ENCODE peak calls at places on chromosomes 6 and 20, in nine cellular contexts. One of them, this sample, is unnamed.

GRCh38 chr6:25369043-25369442 is 89.9 kb downstream of the CARMIL1 start:
- DNase-seq in HCT116: no peak
- DNase-seq in uterus: no peak
- DNase-seq in right atrium auricular region: no peak
- DNase-seq in DND-41: no peak
- DNase-seq in iPS DF 6.9: no peak
- DNase-seq in IMR-90: no peak
- DNase-seq in BE2C: peak
- DNase-seq in left ventricle myocardium inferior: peak
- DNase-seq in this sample: no peak

GRCh38 chr6:68333444-68333843 is 301.6 kb upstream of the ADGRB3 start:
- DNase-seq in left ventricle myocardium inferior: no peak
- DNase-seq in HCT116: no peak
- DNase-seq in right atrium auricular region: no peak
- DNase-seq in DND-41: no peak
- DNase-seq in BE2C: peak
- DNase-seq in iPS DF 6.9: no peak
- DNase-seq in IMR-90: no peak
- DNase-seq in uterus: no peak
- DNase-seq in this sample: no peak

GRCh38 chr6:133966654-133967300 is 13.8 kb downstream of the TBPL1 start:
- DNase-seq in DND-41: no peak
- DNase-seq in HCT116: no peak
- DNase-seq in IMR-90: no peak
- DNase-seq in left ventricle myocardium inferior: no peak
- DNase-seq in iPS DF 6.9: no peak
- DNase-seq in uterus: no peak
- DNase-seq in right atrium auricular region: no peak
- DNase-seq in BE2C: no peak
- DNase-seq in this sample: no peak

GRCh38 chr6:162964703-162965140 is 236.9 kb downstream of the PACRG start:
- DNase-seq in HCT116: peak
- DNase-seq in right atrium auricular region: no peak
- DNase-seq in uterus: no peak
- DNase-seq in BE2C: no peak
- DNase-seq in iPS DF 6.9: no peak
- DNase-seq in IMR-90: peak
- DNase-seq in left ventricle myocardium inferior: peak
- DNase-seq in DND-41: no peak
- DNase-seq in this sample: no peak

GRCh38 chr20:47708140-47708807 is 77.0 kb downstream of the SULF2 start:
- DNase-seq in DND-41: no peak
- DNase-seq in left ventricle myocardium inferior: no peak
- DNase-seq in HCT116: no peak
- DNase-seq in BE2C: no peak
- DNase-seq in iPS DF 6.9: no peak
- DNase-seq in right atrium auricular region: no peak
- DNase-seq in uterus: no peak
- DNase-seq in IMR-90: no peak
- DNase-seq in this sample: no peak

GRCh38 chr6:43468748-43469681 is 8.4 kb upstream of the TJAP1 start:
- DNase-seq in HCT116: no peak
- DNase-seq in uterus: no peak
- DNase-seq in DND-41: no peak
- DNase-seq in left ventricle myocardium inferior: peak
- DNase-seq in iPS DF 6.9: no peak
- DNase-seq in IMR-90: no peak
- DNase-seq in BE2C: no peak
- DNase-seq in right atrium auricular region: no peak
- DNase-seq in this sample: no peak

GRCh38 chr20:25761596-25761995 is 64.9 kb upstream of the ZNF337 start:
- DNase-seq in right atrium auricular region: no peak
- DNase-seq in uterus: no peak
- DNase-seq in IMR-90: no peak
- DNase-seq in DND-41: no peak
- DNase-seq in BE2C: no peak
- DNase-seq in left ventricle myocardium inferior: no peak
- DNase-seq in iPS DF 6.9: no peak
- DNase-seq in HCT116: no peak
- DNase-seq in this sample: no peak

GRCh38 chr6:89323461-89324098 is 8.5 kb upstream of the GABRR2 start:
- DNase-seq in left ventricle myocardium inferior: no peak
- DNase-seq in DND-41: no peak
- DNase-seq in HCT116: no peak
- DNase-seq in uterus: no peak
- DNase-seq in BE2C: no peak
- DNase-seq in right atrium auricular region: no peak
- DNase-seq in iPS DF 6.9: no peak
- DNase-seq in IMR-90: peak
- DNase-seq in this sample: no peak

GRCh38 chr20:10927936-10928860 is 254.4 kb upstream of the JAG1 start:
- DNase-seq in BE2C: no peak
- DNase-seq in uterus: no peak
- DNase-seq in IMR-90: no peak
- DNase-seq in right atrium auricular region: no peak
- DNase-seq in left ventricle myocardium inferior: no peak
- DNase-seq in HCT116: no peak
- DNase-seq in DND-41: no peak
- DNase-seq in iPS DF 6.9: no peak
- DNase-seq in this sample: no peak

GRCh38 chr6:127475135-127475822 is 16.1 kb upstream of the KIAA0408 start:
- DNase-seq in BE2C: no peak
- DNase-seq in HCT116: no peak
- DNase-seq in DND-41: no peak
- DNase-seq in IMR-90: no peak
- DNase-seq in right atrium auricular region: no peak
- DNase-seq in left ventricle myocardium inferior: peak
- DNase-seq in uterus: no peak
- DNase-seq in iPS DF 6.9: no peak
- DNase-seq in this sample: no peak

GRCh38 chr6:128520436-128521301 is at the start of gene PTPRK:
- DNase-seq in IMR-90: peak
- DNase-seq in HCT116: peak
- DNase-seq in left ventricle myocardium inferior: peak
- DNase-seq in iPS DF 6.9: peak
- DNase-seq in BE2C: peak
- DNase-seq in uterus: peak
- DNase-seq in DND-41: no peak
- DNase-seq in right atrium auricular region: peak
- DNase-seq in this sample: peak

GRCh38 chr6:128518531-128519131 is 1.8 kb downstream of the PTPRK start:
- DNase-seq in left ventricle myocardium inferior: no peak
- DNase-seq in BE2C: no peak
- DNase-seq in iPS DF 6.9: no peak
- DNase-seq in IMR-90: no peak
- DNase-seq in HCT116: no peak
- DNase-seq in DND-41: no peak
- DNase-seq in uterus: no peak
- DNase-seq in right atrium auricular region: no peak
- DNase-seq in this sample: no peak

GRCh38 chr6:128521302-128521632 is 868 bp upstream of the PTPRK start:
- DNase-seq in uterus: no peak
- DNase-seq in BE2C: no peak
- DNase-seq in DND-41: no peak
- DNase-seq in right atrium auricular region: no peak
- DNase-seq in left ventricle myocardium inferior: no peak
- DNase-seq in iPS DF 6.9: no peak
- DNase-seq in IMR-90: no peak
- DNase-seq in HCT116: no peak
- DNase-seq in this sample: no peak

GRCh38 chr6:128519132-128519930 is 1.1 kb downstream of the PTPRK start:
- DNase-seq in left ventricle myocardium inferior: peak
- DNase-seq in right atrium auricular region: peak
- DNase-seq in uterus: peak
- DNase-seq in iPS DF 6.9: no peak
- DNase-seq in IMR-90: peak
- DNase-seq in HCT116: no peak
- DNase-seq in DND-41: no peak
- DNase-seq in BE2C: peak
- DNase-seq in this sample: peak

DNA sequence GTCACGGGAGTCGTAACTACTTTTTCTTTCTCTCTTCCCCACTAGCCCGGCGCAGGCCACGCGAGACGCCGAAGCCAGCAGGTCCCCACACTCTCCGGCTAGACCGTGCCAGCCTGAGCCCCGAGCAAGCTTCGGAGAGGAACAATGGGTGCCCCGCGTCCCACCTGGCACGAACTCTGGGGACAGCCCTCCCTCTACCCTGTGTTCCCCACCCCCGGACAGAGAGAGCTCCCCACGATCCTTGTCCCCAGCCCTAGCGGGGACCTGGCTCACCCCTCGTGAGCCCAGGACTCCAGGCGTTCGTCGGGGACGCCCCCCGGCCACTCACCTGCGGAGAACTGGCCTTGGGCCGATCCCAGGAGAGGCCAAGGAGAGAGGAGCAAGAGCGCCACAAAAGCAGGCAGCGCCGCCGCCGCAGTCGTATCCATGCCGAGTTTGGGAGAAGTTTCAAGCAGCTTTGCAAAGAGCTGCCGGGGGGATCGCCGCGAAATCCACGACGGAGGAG is 416 bp downstream of the PTPRK start:
- DNase-seq in BE2C: no peak
- DNase-seq in uterus: no peak
- DNase-seq in HCT116: no peak
- DNase-seq in left ventricle myocardium inferior: peak
- DNase-seq in DND-41: no peak
- DNase-seq in iPS DF 6.9: no peak
- DNase-seq in IMR-90: no peak
- DNase-seq in right atrium auricular region: peak
- DNase-seq in this sample: no peak
- H3K4me3 ChIP-seq in BE2C: peak
- H3K4me3 ChIP-seq in uterus: peak
- H3K4me3 ChIP-seq in HCT116: peak
- H3K4me3 ChIP-seq in left ventricle myocardium inferior: peak
- H3K4me3 ChIP-seq in DND-41: no peak
- H3K4me3 ChIP-seq in iPS DF 6.9: peak
- H3K4me3 ChIP-seq in IMR-90: peak
- H3K4me3 ChIP-seq in right atrium auricular region: peak
- H3K4me3 ChIP-seq in this sample: peak

GRCh38 chr20:1333462-1334369 is 4.8 kb upstream of the SDCBP2 start:
- DNase-seq in left ventricle myocardium inferior: no peak
- DNase-seq in BE2C: no peak
- DNase-seq in iPS DF 6.9: no peak
- DNase-seq in right atrium auricular region: peak
- DNase-seq in DND-41: peak
- DNase-seq in uterus: no peak
- DNase-seq in IMR-90: no peak
- DNase-seq in HCT116: no peak
- DNase-seq in this sample: no peak
- H3K4me3 ChIP-seq in left ventricle myocardium inferior: no peak
- H3K4me3 ChIP-seq in BE2C: no peak
- H3K4me3 ChIP-seq in iPS DF 6.9: no peak
- H3K4me3 ChIP-seq in right atrium auricular region: no peak
- H3K4me3 ChIP-seq in DND-41: no peak
- H3K4me3 ChIP-seq in uterus: no peak
- H3K4me3 ChIP-seq in IMR-90: no peak
- H3K4me3 ChIP-seq in HCT116: no peak
- H3K4me3 ChIP-seq in this sample: no peak

GRCh38 chr6:11648436-11648775 is 110.9 kb downstream of the TMEM170B start:
- DNase-seq in BE2C: no peak
- DNase-seq in HCT116: no peak
- DNase-seq in uterus: no peak
- DNase-seq in DND-41: no peak
- DNase-seq in IMR-90: no peak
- DNase-seq in right atrium auricular region: no peak
- DNase-seq in left ventricle myocardium inferior: no peak
- DNase-seq in iPS DF 6.9: no peak
- DNase-seq in this sample: no peak

GRCh38 chr6:11653028-11653583 is 115.6 kb downstream of the TMEM170B start:
- DNase-seq in right atrium auricular region: no peak
- DNase-seq in uterus: peak
- DNase-seq in HCT116: no peak
- DNase-seq in iPS DF 6.9: no peak
- DNase-seq in DND-41: no peak
- DNase-seq in left ventricle myocardium inferior: no peak
- DNase-seq in BE2C: peak
- DNase-seq in IMR-90: peak
- DNase-seq in this sample: no peak

GRCh38 chr6:11650711-11651110 is 113.2 kb downstream of the TMEM170B start:
- DNase-seq in iPS DF 6.9: no peak
- DNase-seq in BE2C: no peak
- DNase-seq in IMR-90: no peak
- DNase-seq in right atrium auricular region: no peak
- DNase-seq in uterus: no peak
- DNase-seq in DND-41: no peak
- DNase-seq in left ventricle myocardium inferior: no peak
- DNase-seq in HCT116: no peak
- DNase-seq in this sample: no peak

GRCh38 chr6:11648889-11649288 is 111.3 kb downstream of the TMEM170B start:
- DNase-seq in HCT116: no peak
- DNase-seq in IMR-90: no peak
- DNase-seq in BE2C: no peak
- DNase-seq in iPS DF 6.9: no peak
- DNase-seq in DND-41: no peak
- DNase-seq in uterus: no peak
- DNase-seq in left ventricle myocardium inferior: no peak
- DNase-seq in right atrium auricular region: no peak
- DNase-seq in this sample: no peak

DNA sequence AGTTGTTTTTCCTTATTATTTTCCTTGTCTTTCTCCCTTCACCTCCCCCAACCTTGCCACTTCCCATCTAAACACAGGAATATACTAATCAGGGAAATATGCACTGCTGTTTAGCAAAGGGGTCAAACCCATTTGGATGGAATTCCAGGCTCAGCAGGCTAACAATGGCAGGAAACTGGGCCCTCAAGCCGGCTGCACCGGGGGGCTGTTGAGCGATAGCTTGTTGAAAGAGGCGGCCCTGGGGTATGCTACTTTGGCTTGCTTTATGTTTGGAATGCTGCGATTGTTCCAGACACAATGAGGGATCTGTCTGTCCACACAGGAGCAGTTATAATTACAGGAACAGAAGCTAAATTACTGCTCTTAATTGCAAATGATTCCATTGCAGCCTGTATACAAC is 112.7 kb downstream of the TMEM170B start:
- DNase-seq in uterus: peak
- DNase-seq in HCT116: no peak
- DNase-seq in right atrium auricular region: no peak
- DNase-seq in left ventricle myocardium inferior: peak
- DNase-seq in iPS DF 6.9: peak
- DNase-seq in BE2C: no peak
- DNase-seq in IMR-90: peak
- DNase-seq in DND-41: no peak
- DNase-seq in this sample: no peak
- H3K4me3 ChIP-seq in uterus: no peak
- H3K4me3 ChIP-seq in HCT116: no peak
- H3K4me3 ChIP-seq in right atrium auricular region: no peak
- H3K4me3 ChIP-seq in left ventricle myocardium inferior: no peak
- H3K4me3 ChIP-seq in iPS DF 6.9: no peak
- H3K4me3 ChIP-seq in BE2C: no peak
- H3K4me3 ChIP-seq in IMR-90: no peak
- H3K4me3 ChIP-seq in DND-41: no peak
- H3K4me3 ChIP-seq in this sample: no peak

DNA sequence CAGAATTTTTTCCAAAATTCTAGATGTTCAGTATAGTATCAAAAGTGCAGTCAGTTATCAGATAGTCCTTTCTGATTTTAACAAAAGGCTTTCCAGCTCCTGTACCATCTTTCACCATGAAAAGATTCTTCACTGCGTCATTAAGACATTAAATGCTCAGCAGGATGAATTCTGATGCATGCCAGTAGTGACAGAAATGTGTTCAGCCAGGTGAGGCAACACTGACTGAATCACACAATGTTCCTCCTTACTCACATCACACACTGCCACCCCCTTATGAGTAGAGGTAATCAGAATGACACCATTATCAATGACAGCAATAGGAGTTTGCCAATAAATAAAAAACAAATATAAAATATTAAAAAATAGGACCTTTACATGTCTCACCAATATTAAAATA is 426.6 kb upstream of the PLCB4 start:
- DNase-seq in left ventricle myocardium inferior: no peak
- DNase-seq in right atrium auricular region: no peak
- DNase-seq in iPS DF 6.9: no peak
- DNase-seq in BE2C: no peak
- DNase-seq in uterus: no peak
- DNase-seq in HCT116: no peak
- DNase-seq in IMR-90: no peak
- DNase-seq in DND-41: no peak
- DNase-seq in this sample: no peak
- H3K4me3 ChIP-seq in left ventricle myocardium inferior: no peak
- H3K4me3 ChIP-seq in right atrium auricular region: no peak
- H3K4me3 ChIP-seq in iPS DF 6.9: no peak
- H3K4me3 ChIP-seq in BE2C: no peak
- H3K4me3 ChIP-seq in uterus: no peak
- H3K4me3 ChIP-seq in HCT116: no peak
- H3K4me3 ChIP-seq in IMR-90: no peak
- H3K4me3 ChIP-seq in DND-41: no peak
- H3K4me3 ChIP-seq in this sample: no peak